ENCODE peak calls at places on chromosome 11, in five cellular contexts. U is spleen, S is GM13977, X is body of pancreas, Y is Ammon's horn. N is an unnamed sample.

GRCh38 chr11:66845876-66846212 is 2.6 kb downstream of the RCE1 start:
- DNase-seq in U (peak; percentile 71), S (no peak), X (no peak), Y (no peak), N (peak; percentile 34)

GRCh38 chr11:2742611-2743426 is 43.0 kb upstream of the KCNQ1OT1 start:
- DNase-seq in U (peak; percentile 64), S (no peak), X (no peak), Y (no peak), N (peak; percentile 59)

GRCh38 chr11:597166-597725 is 18.5 kb downstream of the IRF7 start:
- DNase-seq in U (no peak), S (no peak), X (no peak), Y (no peak), N (no peak)

GRCh38 chr11:73716153-73717056 is 44.5 kb downstream of the RAB6A start:
- DNase-seq in U (no peak), S (peak; percentile 30), X (no peak), Y (no peak), N (peak; percentile 45)

GRCh38 chr11:74171630-74172465 is 759 bp downstream of the PPME1 start:
- DNase-seq in U (no peak), S (no peak), X (no peak), Y (no peak), N (peak; percentile 75)

GRCh38 chr11:115201121-115201792 is 303.0 kb downstream of the CADM1 start:
- DNase-seq in U (no peak), S (no peak), X (no peak), Y (no peak), N (no peak)

GRCh38 chr11:66815646-66816045 is 27.6 kb upstream of the RCE1 start:
- DNase-seq in U (no peak), S (no peak), X (no peak), Y (no peak), N (no peak)

GRCh38 chr11:117970400-117971024 is 15.7 kb upstream of the IL10RA start:
- DNase-seq in U (peak; percentile 66), S (no peak), X (no peak), Y (peak; percentile 49), N (no peak)

GRCh38 chr11:15969281-15969680 is 387.1 kb downstream of the SOX6 start:
- DNase-seq in U (no peak), S (peak; percentile 16), X (peak; percentile 76), Y (peak; percentile 71), N (no peak)

GRCh38 chr11:88292156-88292844 is 45.2 kb downstream of the CTSC start:
- DNase-seq in U (no peak), S (no peak), X (peak; percentile 77), Y (no peak), N (peak; percentile 27)

GRCh38 chr11:125315088-125315740 is 150.7 kb downstream of the PKNOX2 start:
- DNase-seq in U (no peak), S (no peak), X (peak; percentile 65), Y (no peak), N (no peak)

GRCh38 chr11:133945087-133945974 is 11.4 kb downstream of the IGSF9B start:
- DNase-seq in U (peak; percentile 86), S (no peak), X (no peak), Y (no peak), N (no peak)

GRCh38 chr11:68941324-68942089 is 37.8 kb downstream of the IGHMBP2 start:
- DNase-seq in U (peak; percentile 63), S (no peak), X (no peak), Y (no peak), N (peak; percentile 56)

GRCh38 chr11:1825785-1826451 is 8.9 kb upstream of the SYT8 start:
- DNase-seq in U (no peak), S (no peak), X (no peak), Y (no peak), N (peak; percentile 76)

GRCh38 chr11:27716216-27716615 is 16.0 kb upstream of the BDNF start:
- DNase-seq in U (no peak), S (no peak), X (no peak), Y (no peak), N (no peak)

GRCh38 chr11:65555693-65556231 is 2.4 kb downstream of the LTBP3 start:
- DNase-seq in U (peak; percentile 85), S (no peak), X (peak; percentile 35), Y (no peak), N (peak; percentile 99)

GRCh38 chr11:70651036-70651435 is 252.7 kb downstream of the CTTN start:
- DNase-seq in U (no peak), S (no peak), X (no peak), Y (no peak), N (peak; percentile 11)